ENCODE peak calls at places on chromosome 18, in seven cellular contexts. M is A172; H is retina; I is NCI-H345; N is EH; A is anterior cingulate cortex; F is stimulated activated CD4-positive, alpha-beta T cell treated with anti-CD3 and anti-CD28 coated beads, TNF-alpha, amount 100 ng/mL, for 4 hours. Z is an unnamed sample.

GRCh38 chr18:11948852-11949523 is 32.3 kb upstream of the IMPA2 start:
- DNase-seq in F (no peak), N (peak), M (no peak), I (no peak), A (no peak), H (no peak), Z (no peak)

GRCh38 chr18:69935319-69936190 is 12.1 kb downstream of the CD226 start:
- DNase-seq in I (no peak), N (no peak), F (peak), A (no peak), H (no peak), M (no peak), Z (no peak)

GRCh38 chr18:79791141-79791972 is 6.4 kb upstream of the KCNG2 start:
- DNase-seq in M (peak), I (peak), F (no peak), A (no peak), H (no peak), N (peak), Z (peak)

GRCh38 chr18:56368066-56368465 is 270.3 kb downstream of the TXNL1 start:
- DNase-seq in M (no peak), H (no peak), A (no peak), N (no peak), I (no peak), F (no peak), Z (no peak)

GRCh38 chr18:23401400-23402347 is 51.4 kb upstream of the RIOK3 start:
- DNase-seq in F (no peak), A (no peak), N (peak), I (no peak), H (peak), M (peak), Z (no peak)

GRCh38 chr18:25560369-25560768 is 208.4 kb upstream of the ZNF521 start:
- DNase-seq in M (no peak), I (no peak), H (no peak), A (no peak), F (no peak), N (no peak), Z (no peak)

GRCh38 chr18:67599277-67599676 is 82.8 kb upstream of the DSEL start:
- DNase-seq in N (peak), M (peak), A (no peak), F (no peak), H (no peak), I (no peak), Z (no peak)

GRCh38 chr18:72700961-72701710 is 157.0 kb upstream of the CBLN2 start:
- DNase-seq in I (peak), A (no peak), M (peak), F (no peak), H (no peak), N (peak), Z (peak)

GRCh38 chr18:9787716-9788115 is 79.6 kb downstream of the RAB31 start:
- DNase-seq in N (peak), I (no peak), A (no peak), F (no peak), M (peak), H (no peak), Z (no peak)

GRCh38 chr18:74273394-74273793 is 18.4 kb downstream of the CYB5A start:
- DNase-seq in N (no peak), M (no peak), H (no peak), A (no peak), F (no peak), I (no peak), Z (no peak)

GRCh38 chr18:62200121-62200914 is 13.3 kb downstream of the RELCH start:
- DNase-seq in A (no peak), N (no peak), F (no peak), M (no peak), H (no peak), I (no peak), Z (no peak)

GRCh38 chr18:10116574-10116973 is 202.8 kb downstream of the VAPA start:
- DNase-seq in I (no peak), M (no peak), H (no peak), N (peak), F (no peak), A (no peak), Z (no peak)

GRCh38 chr18:76480913-76481312 is 14.1 kb downstream of the ZNF516 start:
- DNase-seq in H (no peak), I (no peak), M (no peak), A (no peak), F (no peak), N (no peak), Z (no peak)

GRCh38 chr18:56028514-56028913 is 440.5 kb upstream of the TCF4 start:
- DNase-seq in M (peak), A (no peak), I (no peak), N (peak), H (no peak), F (no peak), Z (no peak)

GRCh38 chr18:9905401-9905922 is 8.4 kb upstream of the VAPA start:
- DNase-seq in M (no peak), N (peak), I (no peak), A (no peak), F (no peak), H (no peak), Z (no peak)

GRCh38 chr18:78517328-78517727 is 462.3 kb upstream of the SALL3 start:
- DNase-seq in N (no peak), I (no peak), M (no peak), A (no peak), H (no peak), F (no peak), Z (no peak)

GRCh38 chr18:51255694-51256093 is 58.2 kb upstream of the MEX3C start:
- DNase-seq in N (no peak), F (no peak), H (no peak), A (no peak), I (no peak), M (no peak), Z (no peak)

GRCh38 chr18:22318745-22319407 is 98.8 kb downstream of the CTAGE1 start:
- DNase-seq in M (no peak), H (no peak), I (no peak), A (no peak), F (no peak), N (peak), Z (no peak)